ENCODE peak calls at places on chromosomes 6 and 20, in ten cellular contexts. L is CD8-positive, alpha-beta T cell; X is dermis blood vessel endothelial cell; J is transverse colon; I is HFFc6; U is Caco-2; A is pancreas; W is NB4; O is HEK293T; Z is pons. R is an unnamed sample.

GRCh38 chr6:136347847-136348246 is 58.2 kb upstream of the BCLAF1 start:
- DNase-seq in X (no peak), W (no peak), U (no peak), I (no peak), Z (no peak), J (no peak), L (no peak), A (no peak), O (no peak), R (no peak)

GRCh38 chr6:107764684-107765460 is 59.2 kb downstream of the SCML4 start:
- DNase-seq in I (no peak), O (no peak), A (no peak), U (no peak), X (no peak), W (no peak), J (no peak), L (no peak), Z (no peak), R (no peak)

GRCh38 chr20:25540273-25540672 is 45.1 kb downstream of the NINL start:
- DNase-seq in U (no peak), X (peak), A (no peak), L (no peak), Z (peak), W (peak), O (no peak), I (peak), J (no peak), R (no peak)

GRCh38 chr20:49893242-49894072 is 21.9 kb downstream of the SPATA2 start:
- DNase-seq in J (no peak), X (no peak), Z (no peak), A (no peak), U (no peak), I (no peak), O (no peak), W (peak), L (no peak), R (no peak)

GRCh38 chr6:166365221-166365620 is 17.5 kb downstream of the MPC1 start:
- DNase-seq in L (no peak), A (no peak), Z (peak), O (no peak), I (peak), X (peak), W (no peak), J (no peak), U (no peak), R (no peak)

GRCh38 chr6:79266051-79266450 is 31.6 kb upstream of the HMGN3 start:
- DNase-seq in I (no peak), A (no peak), O (no peak), X (no peak), U (no peak), Z (no peak), W (no peak), J (no peak), L (no peak), R (no peak)

GRCh38 chr6:169905041-169905807 is 153.8 kb downstream of the ERMARD start:
- DNase-seq in I (no peak), J (no peak), X (peak), O (no peak), Z (peak), A (peak), W (no peak), L (no peak), U (no peak), R (no peak)

GRCh38 chr20:17972121-17972520 is 3.3 kb downstream of the MGME1 start:
- DNase-seq in I (no peak), L (no peak), X (peak), W (no peak), A (no peak), J (no peak), O (no peak), Z (no peak), U (no peak), R (no peak)

GRCh38 chr6:152984387-152984872 is 1.6 kb upstream of the FBXO5 start:
- DNase-seq in I (no peak), L (no peak), U (no peak), Z (peak), J (no peak), O (no peak), W (peak), A (no peak), X (no peak), R (no peak)

GRCh38 chr6:17580518-17581048 is 19.5 kb upstream of the FAM8A1 start:
- DNase-seq in L (peak), X (peak), O (no peak), W (no peak), I (no peak), Z (no peak), J (peak), A (peak), U (peak), R (peak)

GRCh38 chr20:46916244-46916603 is 21.6 kb downstream of the EYA2 start:
- DNase-seq in J (no peak), A (no peak), U (no peak), O (no peak), W (no peak), I (no peak), X (no peak), Z (no peak), L (no peak), R (no peak)

GRCh38 chr6:150203378-150203777 is 60.5 kb downstream of the PPP1R14C start:
- DNase-seq in Z (no peak), W (no peak), L (no peak), A (no peak), I (no peak), J (no peak), O (no peak), X (no peak), U (no peak), R (no peak)

R was measured in thyroid gland.